ENCODE peak calls at places on chromosome 12, in nine cellular contexts. L is RWPE1, Q is heart left ventricle, G is GM23338, B is fibroblast of the aortic adventitia, M is upper lobe of left lung, Y is WTC11, Z is WERI-Rb-1, S is stomach. E is an unnamed sample.

GRCh38 chr12:58954002-58954401 is 33.7 kb upstream of the LRIG3 start:
- DNase-seq in M (no peak), Q (no peak), Z (no peak), Y (no peak), G (no peak), S (no peak), L (no peak), B (no peak), E (no peak)

GRCh38 chr12:98821232-98821631 is 176.1 kb downstream of the APAF1 start:
- DNase-seq in M (no peak), S (no peak), G (peak), L (no peak), Z (no peak), Q (no peak), B (no peak), Y (peak), E (no peak)

GRCh38 chr12:85441740-85442139 is 161.7 kb downstream of the ALX1 start:
- DNase-seq in L (peak), Q (no peak), Z (peak), S (no peak), Y (no peak), B (peak), M (no peak), G (no peak), E (no peak)

GRCh38 chr12:130161261-130162231 is 718 bp upstream of the FZD10 start:
- DNase-seq in Y (peak), Q (no peak), B (no peak), M (no peak), L (no peak), G (peak), S (no peak), Z (peak), E (no peak)

GRCh38 chr12:7937867-7938506 is 2.0 kb upstream of the SLC2A3 start:
- DNase-seq in M (no peak), B (no peak), G (peak), Q (no peak), Z (no peak), Y (no peak), S (no peak), L (no peak), E (peak)

GRCh38 chr12:124094188-124094587 is 121.2 kb downstream of the ZNF664 start:
- DNase-seq in Q (no peak), Z (no peak), G (no peak), B (no peak), M (no peak), Y (no peak), L (no peak), S (no peak), E (no peak)

GRCh38 chr12:117901631-117902030 is 67.2 kb downstream of the KSR2 start:
- DNase-seq in M (no peak), L (no peak), G (no peak), Z (no peak), S (no peak), Y (no peak), Q (no peak), B (no peak), E (no peak)

GRCh38 chr12:82144505-82144904 is 213.7 kb downstream of the CCDC59 start:
- DNase-seq in L (no peak), B (no peak), S (no peak), G (no peak), Z (no peak), M (no peak), Y (no peak), Q (no peak), E (no peak)

GRCh38 chr12:132834181-132834711 is 5.6 kb upstream of the GOLGA3 start:
- DNase-seq in Z (no peak), L (no peak), S (no peak), Q (no peak), M (no peak), Y (no peak), B (no peak), G (no peak), E (no peak)

GRCh38 chr12:122394626-122395194 is 27.8 kb downstream of the CLIP1 start:
- DNase-seq in S (no peak), B (peak), Z (no peak), M (no peak), Y (no peak), G (no peak), Q (no peak), L (no peak), E (no peak)

GRCh38 chr12:127559349-127560040 is 707.5 kb upstream of the TMEM132C start:
- DNase-seq in M (peak), L (peak), B (peak), Y (peak), G (peak), S (peak), Q (no peak), Z (peak), E (no peak)

GRCh38 chr12:123387508-123388217 is 3.7 kb downstream of the KMT5A start:
- DNase-seq in L (no peak), G (peak), Q (no peak), Z (peak), M (peak), S (no peak), B (no peak), Y (no peak), E (no peak)

GRCh38 chr12:90622431-90622830 is 332.5 kb downstream of the CCER1 start:
- DNase-seq in B (peak), Y (no peak), S (no peak), Z (peak), L (no peak), Q (no peak), G (no peak), M (no peak), E (no peak)

GRCh38 chr12:42586268-42586667 is 3.3 kb downstream of the PRICKLE1 start:
- DNase-seq in B (no peak), S (no peak), Y (no peak), M (no peak), Z (no peak), G (no peak), L (no peak), Q (no peak), E (no peak)

GRCh38 chr12:130183585-130184370 is 21.5 kb downstream of the FZD10 start:
- DNase-seq in M (no peak), Y (no peak), Q (no peak), L (no peak), S (peak), B (no peak), Z (no peak), G (no peak), E (no peak)

GRCh38 chr12:132367401-132367851 is 38.0 kb upstream of the GALNT9 start:
- DNase-seq in B (peak), M (no peak), Z (no peak), Q (peak), Y (no peak), S (no peak), L (no peak), G (no peak), E (no peak)

GRCh38 chr12:11886339-11886738 is 184.4 kb upstream of the BCL2L14 start:
- DNase-seq in Z (no peak), M (no peak), G (no peak), B (no peak), S (no peak), L (peak), Y (no peak), Q (no peak), E (no peak)

GRCh38 chr12:53868516-53868986 is 70.1 kb upstream of the HOXC13 start:
- DNase-seq in L (no peak), G (peak), S (no peak), Z (no peak), Y (no peak), B (no peak), M (no peak), Q (no peak), E (no peak)

GRCh38 chr12:110694330-110694891 is 5.5 kb upstream of the HVCN1 start:
- DNase-seq in G (no peak), B (no peak), S (no peak), Z (peak), M (peak), Q (peak), Y (no peak), L (no peak), E (peak)

GRCh38 chr12:98895086-98895651 is 250.1 kb downstream of the APAF1 start:
- DNase-seq in B (no peak), S (no peak), M (no peak), G (peak), Y (peak), Q (no peak), Z (peak), L (no peak), E (no peak)

GRCh38 chr12:12511895-12512674 is 50.6 kb downstream of the DUSP16 start:
- DNase-seq in S (no peak), L (no peak), G (no peak), Y (no peak), M (no peak), B (no peak), Q (no peak), Z (no peak), E (no peak)

GRCh38 chr12:25495336-25496097 is 57.6 kb downstream of the LMNTD1 start:
- DNase-seq in Y (no peak), G (no peak), B (peak), S (no peak), Z (no peak), L (peak), M (no peak), Q (no peak), E (no peak)

GRCh38 chr12:6866920-6867406 is 368 bp upstream of the TPI1 start:
- DNase-seq in Q (peak), M (peak), G (no peak), Z (no peak), B (no peak), L (no peak), Y (peak), S (peak), E (no peak)

GRCh38 chr12:128178971-128179370 is 88.0 kb upstream of the TMEM132C start:
- DNase-seq in G (no peak), M (no peak), S (no peak), Q (no peak), B (no peak), L (peak), Z (no peak), Y (no peak), E (no peak)

GRCh38 chr12:52022841-52023181 is 16.1 kb downstream of the TAMALIN start:
- DNase-seq in S (peak), M (no peak), L (no peak), Y (peak), B (no peak), G (peak), Z (peak), Q (peak), E (no peak)

GRCh38 chr12:94603434-94604068 is 46.8 kb downstream of the TMCC3 start:
- DNase-seq in B (peak), G (peak), S (peak), Y (peak), M (peak), Q (no peak), Z (peak), L (peak), E (no peak)

DNA sequence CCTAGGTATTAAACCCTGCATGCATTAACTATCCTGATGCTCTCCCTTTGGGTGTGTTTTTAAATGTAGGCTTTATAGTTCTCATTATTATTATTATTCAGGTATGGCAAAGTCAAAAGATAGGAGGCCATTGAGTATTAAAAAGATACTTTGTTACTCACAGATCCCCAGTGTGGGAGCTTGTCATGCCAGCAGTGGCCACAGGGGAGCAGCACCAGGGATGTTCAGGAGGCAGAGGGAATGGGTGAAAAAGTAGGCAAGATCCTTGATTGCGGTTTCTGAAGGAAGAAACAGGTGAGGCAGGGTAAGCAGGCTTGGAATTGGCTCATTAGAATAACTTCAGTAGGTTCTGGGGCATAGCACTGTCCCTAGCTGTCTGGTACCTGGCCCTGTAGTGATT is 382.2 kb downstream of the MED13L start:
- DNase-seq in G (peak), S (no peak), Y (peak), M (no peak), B (no peak), Q (no peak), L (no peak), Z (peak), E (no peak)
- TF ChIP-seq CTCF in G (peak), S (no peak), Y (peak), M (no peak), B (peak), Q (no peak), L (peak), Z (peak), E (no peak)

GRCh38 chr12:105235747-105236476 is at the start of gene APPL2:
- DNase-seq in Z (peak), G (peak), S (peak), M (peak), L (peak), Y (peak), B (peak), Q (peak), E (peak)
- TF ChIP-seq CTCF in Z (peak), G (peak), S (no peak), M (peak), L (peak), Y (no peak), B (no peak), Q (no peak), E (no peak)

DNA sequence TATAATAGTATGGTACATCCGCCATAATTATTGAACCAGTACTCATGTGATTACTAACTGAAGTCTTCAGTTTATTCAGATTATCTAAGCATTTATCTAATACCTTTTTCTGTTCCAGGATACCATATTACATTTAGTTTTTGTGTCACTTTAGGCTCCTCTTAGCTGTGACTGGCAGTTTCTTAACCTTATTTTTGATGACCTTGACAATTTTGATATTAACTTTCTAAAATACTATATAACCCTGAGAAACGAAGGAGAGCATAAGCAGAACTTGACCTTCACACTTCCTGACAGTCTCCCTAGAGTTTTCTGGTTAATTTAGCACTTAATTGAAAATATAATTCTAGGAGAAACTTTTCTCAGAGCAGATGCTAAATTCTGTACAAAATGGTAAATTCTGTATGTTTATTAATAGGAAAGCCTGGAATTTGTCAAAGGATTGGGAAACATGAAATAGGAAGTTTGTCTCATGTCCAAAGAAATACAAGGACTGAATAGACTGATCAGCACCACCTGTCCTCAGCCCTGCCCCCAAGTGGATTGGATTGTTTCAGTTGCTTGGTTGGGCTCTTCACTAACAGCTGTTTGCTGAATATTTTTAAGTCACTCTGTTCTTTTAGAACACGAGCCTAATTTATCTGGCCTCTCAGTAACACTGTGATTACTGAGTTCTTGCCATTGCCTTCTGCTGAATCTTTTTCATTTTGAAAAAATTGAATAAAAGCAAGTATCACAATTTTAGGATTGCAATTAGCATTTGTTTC is 6.0 kb downstream of the BICDL1 start:
- DNase-seq in B (no peak), Y (no peak), S (no peak), Q (no peak), M (no peak), L (no peak), Z (no peak), G (peak), E (no peak)
- TF ChIP-seq CTCF in B (no peak), Y (no peak), S (no peak), Q (no peak), M (no peak), L (no peak), Z (no peak), G (peak), E (no peak)

GRCh38 chr12:22981711-22982110 is 356.7 kb downstream of the ETNK1 start:
- DNase-seq in L (no peak), Q (no peak), Y (no peak), S (no peak), Z (peak), M (no peak), B (peak), G (peak), E (no peak)
- TF ChIP-seq CTCF in L (no peak), Q (no peak), Y (no peak), S (no peak), Z (peak), M (no peak), B (peak), G (peak), E (no peak)

GRCh38 chr12:114401346-114402320 is 4.3 kb downstream of the TBX5 start:
- DNase-seq in L (no peak), Y (no peak), B (no peak), S (no peak), Z (no peak), M (no peak), G (no peak), Q (no peak), E (no peak)

GRCh38 chr12:114404451-114405198 is 1.3 kb downstream of the TBX5 start:
- DNase-seq in L (no peak), M (no peak), Y (no peak), B (no peak), S (no peak), Z (no peak), Q (peak), G (peak), E (no peak)

GRCh38 chr12:114403690-114404450 is 2.1 kb downstream of the TBX5 start:
- DNase-seq in G (peak), M (no peak), Z (no peak), B (no peak), Q (peak), L (no peak), Y (peak), S (no peak), E (no peak)

GRCh38 chr12:114405199-114405448 is 820 bp downstream of the TBX5 start:
- DNase-seq in G (no peak), Y (no peak), M (no peak), Q (no peak), Z (no peak), B (no peak), L (no peak), S (no peak), E (no peak)

DNA sequence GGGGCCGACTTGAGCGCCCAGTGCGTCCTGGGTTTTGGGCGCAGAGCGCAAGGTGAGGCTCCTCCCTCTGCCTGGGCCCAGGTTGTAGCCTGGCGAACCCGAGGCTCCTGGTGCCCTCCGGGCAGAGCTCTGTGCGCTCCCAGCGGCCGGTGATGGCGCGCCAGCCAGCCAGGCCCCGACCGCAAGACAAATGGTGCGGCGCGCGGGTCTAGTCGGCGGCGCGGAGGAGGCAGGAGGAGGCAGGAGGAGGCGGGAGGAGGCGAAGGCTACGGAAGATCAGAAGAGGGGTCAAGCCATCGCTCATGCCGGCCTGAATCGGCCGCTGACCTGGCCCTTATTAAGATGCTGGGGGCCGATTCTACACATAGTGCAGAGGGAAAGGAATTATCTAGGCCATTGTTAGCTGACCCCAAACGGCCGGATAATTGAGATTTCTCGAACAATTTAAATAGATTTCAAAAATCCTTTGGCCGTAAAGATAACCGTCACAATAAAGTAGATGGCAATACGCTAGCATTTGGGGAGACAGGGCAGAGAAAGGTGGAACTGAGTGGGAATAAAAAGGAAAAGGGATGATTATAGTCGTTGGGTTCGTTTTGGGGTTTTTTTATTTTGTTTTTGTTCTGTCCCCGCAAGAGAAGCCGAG is 2.8 kb downstream of the TBX5 start:
- DNase-seq in G (peak), L (no peak), Y (peak), S (no peak), Z (no peak), M (no peak), B (no peak), Q (peak), E (no peak)
- TF ChIP-seq CTCF in G (peak), L (no peak), Y (no peak), S (no peak), Z (no peak), M (no peak), B (no peak), Q (peak), E (no peak)

GRCh38 chr12:49345840-49346658 is 639 bp upstream of the DNAJC22 start:
- DNase-seq in S (peak), L (no peak), Y (peak), Q (no peak), B (no peak), M (peak), Z (no peak), G (peak), E (peak)

GRCh38 chr12:49345048-49345839 is 1.4 kb upstream of the DNAJC22 start:
- DNase-seq in Y (no peak), M (peak), B (no peak), S (peak), L (no peak), Q (no peak), G (peak), Z (peak), E (peak)

GRCh38 chr12:49347307-49348237 is 884 bp downstream of the DNAJC22 start:
- DNase-seq in B (peak), Q (peak), G (peak), Z (peak), Y (peak), M (peak), S (peak), L (peak), E (peak)

GRCh38 chr12:49348781-49349180 is 2.1 kb downstream of the DNAJC22 start:
- DNase-seq in Q (no peak), B (no peak), M (peak), Y (no peak), L (no peak), G (no peak), S (peak), Z (no peak), E (no peak)

DNA sequence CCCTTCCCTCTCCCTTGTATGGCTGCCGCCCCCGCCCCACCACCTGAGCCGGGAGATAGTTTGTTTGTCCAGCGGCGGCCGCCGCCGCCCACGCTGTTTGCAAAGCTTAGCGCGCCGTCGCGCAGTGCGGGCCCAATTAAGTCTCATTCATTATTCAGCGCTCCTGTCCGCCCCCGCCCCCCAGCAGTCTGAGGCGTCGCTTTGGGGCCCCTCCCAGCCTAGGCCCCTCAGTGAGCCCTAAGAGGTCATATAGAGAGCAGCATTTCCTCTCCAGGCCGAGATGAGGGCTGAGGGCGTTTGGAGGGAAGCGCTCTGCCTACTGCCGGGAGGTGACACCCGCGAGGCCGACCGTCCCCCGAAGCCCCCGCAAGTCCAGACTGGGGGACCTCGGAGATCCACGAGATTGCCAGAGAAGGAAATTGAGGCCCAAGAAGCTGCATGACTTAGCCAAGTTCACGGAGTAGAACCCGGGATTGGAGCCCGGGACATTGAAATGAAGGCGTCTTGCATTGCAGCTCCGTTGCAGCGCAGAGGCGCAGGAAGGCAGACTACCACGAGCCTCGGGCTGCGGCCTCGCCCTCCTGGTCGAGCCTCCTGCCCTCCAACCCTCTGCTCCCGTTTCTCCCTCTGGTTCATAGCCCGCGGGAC is at the start of gene DNAJC22:
- DNase-seq in S (peak), M (peak), Z (peak), Q (no peak), Y (no peak), B (no peak), G (peak), L (no peak), E (peak)
- TF ChIP-seq CTCF in S (no peak), M (no peak), Z (no peak), Q (no peak), Y (no peak), B (no peak), G (no peak), L (no peak), E (no peak)

DNA sequence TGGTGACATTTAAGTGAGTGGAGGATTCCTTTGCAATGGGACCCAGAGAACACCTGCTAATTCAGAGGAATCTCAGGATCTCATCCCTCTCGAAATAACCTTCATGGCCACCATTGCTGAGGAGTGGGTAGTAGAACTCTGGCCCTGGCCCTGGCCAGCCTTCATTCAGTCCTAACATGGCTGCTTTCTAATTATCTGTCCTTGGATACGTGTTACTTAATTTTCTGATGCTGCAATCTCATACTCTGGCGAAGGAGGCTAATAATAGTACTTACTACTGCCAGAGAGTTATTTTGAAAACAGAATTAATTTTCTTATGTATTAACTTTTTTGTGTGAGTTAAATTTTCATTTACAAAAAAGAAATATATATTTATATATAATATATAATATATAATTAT is 12.1 kb upstream of the COX6A1 start:
- DNase-seq in Z (no peak), Y (no peak), Q (no peak), L (no peak), G (no peak), B (no peak), M (no peak), S (no peak), E (no peak)
- TF ChIP-seq CTCF in Z (no peak), Y (no peak), Q (no peak), L (no peak), G (no peak), B (no peak), M (no peak), S (no peak), E (no peak)